ENCODE peak calls at places on chromosomes 3 and 15, in seven cellular contexts. F is mesenchymal stem cell, L is H9, K is neuronal stem cell, H is mesendoderm, X is IMR-90, I is trophoblast cell. G is an unnamed sample. For H3K4me1, the result is how much of the 10 kb centered on the place peaks cover.

GRCh38 chr3:9008550-9009255 is 45.4 kb upstream of the RAD18 start:
- DNase-seq in X (no peak), F (no peak), K (no peak), H (no peak), I (no peak), L (no peak), G (no peak)

GRCh38 chr15:49308686-49309085 is 114.4 kb upstream of the FGF7 start:
- DNase-seq in X (no peak), H (no peak), K (no peak), I (no peak), L (no peak), F (no peak), G (no peak)

GRCh38 chr3:112689989-112690388 is 49.0 kb upstream of the CCDC80 start:
- DNase-seq in F (no peak), H (no peak), K (peak), I (no peak), L (no peak), X (no peak), G (no peak)

GRCh38 chr15:82647835-82648256 is 683 bp upstream of the CPEB1 start:
- DNase-seq in H (peak), F (no peak), K (no peak), I (no peak), L (peak), X (no peak), G (no peak)

GRCh38 chr3:183487046-183487445 is 58.6 kb upstream of the MCF2L2 start:
- DNase-seq in F (no peak), L (peak), X (no peak), K (no peak), I (no peak), H (no peak), G (no peak)

GRCh38 chr3:124121379-124122336 is 129.7 kb upstream of the ROPN1 start:
- DNase-seq in K (no peak), L (no peak), I (peak), H (no peak), X (no peak), F (no peak), G (no peak)

GRCh38 chr15:91348812-91349500 is 248.9 kb downstream of the SV2B start:
- DNase-seq in K (no peak), I (no peak), H (no peak), L (no peak), X (no peak), F (no peak), G (no peak)

GRCh38 chr3:195906865-195907729 is 1.3 kb downstream of the TNK2 start:
- DNase-seq in X (peak), I (peak), H (peak), K (no peak), L (no peak), F (peak), G (no peak)

GRCh38 chr3:15161113-15161512 is 44.9 kb upstream of the CAPN7 start:
- DNase-seq in I (no peak), K (no peak), L (no peak), F (peak), X (peak), H (no peak), G (no peak)

GRCh38 chr15:34914316-34914715 is 55.2 kb downstream of the AQR start:
- DNase-seq in I (peak), L (no peak), K (no peak), H (peak), F (no peak), X (no peak), G (no peak)

GRCh38 chr15:41836713-41837454 is 1.8 kb upstream of the PLA2G4B start:
- DNase-seq in I (no peak), X (no peak), H (no peak), L (no peak), K (no peak), F (no peak), G (no peak)

GRCh38 chr3:81048058-81048665 is 713.3 kb downstream of the GBE1 start:
- DNase-seq in L (no peak), F (no peak), H (no peak), X (no peak), K (no peak), I (no peak), G (no peak)

GRCh38 chr15:91032919-91033803 is 10.8 kb upstream of the VPS33B start:
- DNase-seq in K (peak), I (peak), H (peak), L (peak), F (peak), X (no peak), G (peak)

GRCh38 chr15:100908466-100908865 is 10.7 kb upstream of the LRRK1 start:
- DNase-seq in K (no peak), L (no peak), X (no peak), F (no peak), H (no peak), I (no peak), G (no peak)

GRCh38 chr3:73661262-73661661 is 36.5 kb upstream of the PDZRN3 start:
- DNase-seq in L (no peak), I (peak), X (peak), F (peak), H (no peak), K (no peak), G (no peak)

GRCh38 chr3:66033241-66034138 is 5.2 kb downstream of the MAGI1 start:
- DNase-seq in K (no peak), H (no peak), L (no peak), I (no peak), F (no peak), X (no peak), G (no peak)

GRCh38 chr15:38810686-38811085 is 246.1 kb upstream of the RASGRP1 start:
- DNase-seq in X (peak), F (no peak), H (no peak), K (no peak), I (no peak), L (no peak), G (no peak)

GRCh38 chr15:57196865-57197264 is 179.4 kb upstream of the CGNL1 start:
- DNase-seq in L (no peak), X (peak), F (no peak), I (no peak), H (no peak), K (no peak), G (no peak)

GRCh38 chr15:91853501-91853967 is at the start of gene SLCO3A1:
- DNase-seq in H (peak), K (peak), X (peak), F (peak), L (peak), I (peak), G (no peak)

GRCh38 chr15:81002254-81003022 is 1.7 kb downstream of the TLNRD1 start:
- DNase-seq in X (no peak), H (peak), L (peak), I (no peak), F (peak), K (no peak), G (no peak)

GRCh38 chr3:50237133-50237651 is 1.2 kb downstream of the GNAI2 start:
- DNase-seq in I (no peak), K (no peak), F (peak), L (no peak), X (no peak), H (peak), G (no peak)

GRCh38 chr15:57527382-57528091 is 64.2 kb upstream of the MYZAP start:
- DNase-seq in F (peak), I (peak), K (peak), L (peak), H (peak), X (peak), G (peak)

GRCh38 chr3:107662109-107662477 is 139.3 kb downstream of the BBX start:
- DNase-seq in K (no peak), F (peak), H (no peak), X (peak), I (no peak), L (no peak), G (no peak)

GRCh38 chr15:69658401-69658945 is 205.9 kb downstream of the RPLP1 start:
- DNase-seq in H (no peak), K (no peak), L (no peak), X (no peak), I (peak), F (no peak), G (peak)

GRCh38 chr15:39088186-39088585 is 492.7 kb upstream of the THBS1 start:
- DNase-seq in K (no peak), F (no peak), X (no peak), I (peak), H (no peak), L (no peak), G (no peak)

GRCh38 chr15:58306591-58307312 is 125.0 kb upstream of the LIPC start:
- DNase-seq in H (no peak), K (no peak), F (peak), I (no peak), L (no peak), X (no peak), G (no peak)

GRCh38 chr3:10286596-10287295 is 6.0 kb downstream of the GHRL start:
- DNase-seq in X (peak), I (peak), L (peak), F (peak), K (peak), H (peak), G (peak)

GRCh38 chr3:10309736-10310135 is 11.2 kb downstream of the SEC13 start:
- DNase-seq in H (peak), F (no peak), I (no peak), X (peak), L (no peak), K (no peak), G (no peak)

GRCh38 chr15:48677821-48678220 is 32.3 kb upstream of the FBN1 start:
- DNase-seq in H (no peak), X (no peak), F (no peak), L (no peak), K (no peak), I (peak), G (no peak)

GRCh38 chr15:33559207-33559890 is 248.6 kb downstream of the RYR3 start:
- DNase-seq in L (peak), X (no peak), H (peak), K (no peak), F (no peak), I (no peak), G (no peak)

GRCh38 chr15:67827561-67828378 is 2.5 kb downstream of the SKOR1 start:
- DNase-seq in K (no peak), H (no peak), L (peak), I (no peak), F (no peak), X (no peak), G (peak)
- H3K4me1 ChIP-seq in K (under half), H (under half), L (under half), I (under half), F (under half), X (under half), G (under half)

GRCh38 chr15:67721996-67722395 is 103.3 kb upstream of the SKOR1 start:
- DNase-seq in K (no peak), I (no peak), X (no peak), H (no peak), F (no peak), L (no peak), G (no peak)
- H2BK120ac ChIP-seq in K (no peak), I (no peak), X (no peak), H (no peak), F (no peak), L (no peak), G (no peak)

GRCh38 chr3:26029323-26029722 is 239.4 kb downstream of the OXSM start:
- DNase-seq in K (no peak), H (no peak), F (no peak), L (no peak), X (no peak), I (no peak), G (no peak)
- H3K4me1 ChIP-seq in K (under half), H (under half), F (under half), L (under half), X (under half), I (under half), G (under half)

DNA sequence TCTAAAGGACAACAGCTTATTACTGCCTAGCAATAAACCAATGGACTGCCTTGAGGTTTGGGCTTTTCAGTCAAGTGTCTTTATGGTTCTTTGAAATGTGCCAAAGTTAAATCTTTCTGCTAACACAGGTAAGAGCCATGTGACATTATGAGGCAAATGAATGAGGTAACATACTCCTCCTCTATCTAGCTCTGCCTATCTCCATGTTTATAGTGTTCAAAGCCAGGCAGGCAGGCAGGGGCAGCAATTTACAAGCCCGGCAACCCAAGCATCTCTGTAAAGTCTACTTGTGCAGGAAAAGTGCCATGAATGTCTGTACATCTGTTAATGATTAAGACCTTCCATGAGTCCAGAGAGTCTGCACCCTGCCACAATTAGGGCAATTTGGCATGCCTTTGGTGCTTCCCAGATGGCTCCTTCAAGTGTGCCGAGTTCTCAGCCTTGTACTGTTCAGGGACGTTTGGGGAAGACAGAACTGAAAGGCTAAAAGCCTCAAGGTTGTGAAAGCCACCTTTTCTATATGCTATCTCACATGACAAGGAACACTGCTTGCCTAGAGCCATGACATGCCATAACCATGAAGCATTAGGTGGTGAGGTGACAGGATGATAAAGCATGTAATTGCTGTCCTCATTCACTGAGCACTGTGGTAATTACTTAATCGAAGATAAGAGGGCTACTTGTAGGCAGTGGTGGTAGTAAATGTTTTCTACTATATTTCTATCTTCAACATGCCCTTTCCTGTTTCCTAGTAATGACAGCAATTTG is 41.4 kb upstream of the EIF1B start:
- DNase-seq in I (peak), L (no peak), F (no peak), X (no peak), H (peak), K (no peak), G (no peak)
- H2BK120ac ChIP-seq in I (no peak), L (no peak), F (no peak), X (no peak), H (no peak), K (no peak), G (no peak)

GRCh38 chr3:146160964-146161724 is at the start of gene PLOD2:
- DNase-seq in H (peak), X (peak), L (peak), F (peak), I (peak), K (peak), G (peak)
- H3K4me1 ChIP-seq in H (under half), X (under half), L (under half), F (under half), I (under half), K (under half), G (under half)

DNA sequence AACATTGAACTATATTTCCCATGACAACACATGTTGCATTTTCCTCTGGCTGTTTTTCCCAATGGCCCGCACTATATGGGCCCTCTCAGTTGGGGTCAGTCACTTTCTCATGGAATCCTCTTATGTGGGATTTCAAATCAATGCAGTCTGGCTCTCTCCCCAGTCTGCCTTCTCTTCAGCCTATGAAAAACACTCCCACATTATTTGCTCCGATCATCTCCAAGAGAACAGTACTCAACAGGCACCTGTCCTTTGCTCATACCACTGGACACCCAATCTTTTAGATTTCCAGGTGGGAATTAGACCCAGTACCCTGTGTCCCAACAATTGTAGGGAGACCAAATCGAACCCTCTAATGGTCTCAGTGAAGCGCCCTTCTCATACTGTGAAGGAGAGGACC is 251.3 kb downstream of the THSD4 start:
- DNase-seq in X (no peak), H (no peak), F (no peak), L (no peak), I (no peak), K (no peak), G (no peak)
- H2BK120ac ChIP-seq in X (no peak), H (no peak), F (no peak), L (no peak), I (no peak), K (no peak), G (peak)

GRCh38 chr3:53193466-53194217 is 32.6 kb downstream of the PRKCD start:
- DNase-seq in I (no peak), K (no peak), X (no peak), F (no peak), L (no peak), H (no peak), G (no peak)
- H3K4me1 ChIP-seq in I (under half), K (under half), X (under half), F (under half), L (under half), H (under half), G (under half)